ENCODE peak calls at places on chromosomes 16 and 17, in five cellular contexts. One of them, this sample, is unnamed.

GRCh38 chr17:45954914-45955313 is 44.1 kb upstream of the STH start:
- DNase-seq in NCI-H1417: no peak
- DNase-seq in NCI-H774: no peak
- DNase-seq in AG04449: no peak
- DNase-seq in HCEC 1CT: no peak
- DNase-seq in this sample: no peak

GRCh38 chr16:88430524-88431446 is 22.3 kb upstream of the ZFPM1 start:
- DNase-seq in NCI-H774: no peak
- DNase-seq in AG04449: no peak
- DNase-seq in HCEC 1CT: no peak
- DNase-seq in NCI-H1417: no peak
- DNase-seq in this sample: no peak

GRCh38 chr17:57553991-57554825 is 190.9 kb downstream of the CCDC182 start:
- DNase-seq in HCEC 1CT: no peak
- DNase-seq in AG04449: no peak
- DNase-seq in NCI-H774: no peak
- DNase-seq in NCI-H1417: peak
- DNase-seq in this sample: no peak

GRCh38 chr17:17077101-17077500 is 34.8 kb downstream of the MPRIP start:
- DNase-seq in NCI-H774: no peak
- DNase-seq in AG04449: no peak
- DNase-seq in NCI-H1417: no peak
- DNase-seq in HCEC 1CT: no peak
- DNase-seq in this sample: no peak

GRCh38 chr17:17119533-17119932 is 77.3 kb downstream of the MPRIP start:
- DNase-seq in AG04449: no peak
- DNase-seq in HCEC 1CT: peak
- DNase-seq in NCI-H1417: no peak
- DNase-seq in NCI-H774: no peak
- DNase-seq in this sample: no peak

GRCh38 chr17:81081619-81082176 is 46.7 kb downstream of the BAIAP2 start:
- DNase-seq in NCI-H1417: no peak
- DNase-seq in HCEC 1CT: no peak
- DNase-seq in AG04449: no peak
- DNase-seq in NCI-H774: no peak
- DNase-seq in this sample: no peak

GRCh38 chr17:30477758-30478115 is 529 bp downstream of the GOSR1 start:
- DNase-seq in AG04449: no peak
- DNase-seq in NCI-H774: no peak
- DNase-seq in NCI-H1417: no peak
- DNase-seq in HCEC 1CT: no peak
- DNase-seq in this sample: peak

GRCh38 chr17:49969134-49969759 is at the start of gene DLX4:
- DNase-seq in NCI-H774: peak
- DNase-seq in NCI-H1417: peak
- DNase-seq in AG04449: no peak
- DNase-seq in HCEC 1CT: no peak
- DNase-seq in this sample: no peak

GRCh38 chr16:67441289-67441753 is 10.4 kb downstream of the HSD11B2 start:
- DNase-seq in NCI-H774: peak
- DNase-seq in HCEC 1CT: no peak
- DNase-seq in AG04449: no peak
- DNase-seq in NCI-H1417: peak
- DNase-seq in this sample: no peak

GRCh38 chr16:58814348-58814801 is 80.3 kb upstream of the GOT2 start:
- DNase-seq in AG04449: no peak
- DNase-seq in NCI-H1417: peak
- DNase-seq in NCI-H774: peak
- DNase-seq in HCEC 1CT: peak
- DNase-seq in this sample: peak

GRCh38 chr16:28184625-28185024 is 27.1 kb downstream of the XPO6 start:
- DNase-seq in AG04449: no peak
- DNase-seq in NCI-H1417: no peak
- DNase-seq in NCI-H774: no peak
- DNase-seq in HCEC 1CT: no peak
- DNase-seq in this sample: no peak

GRCh38 chr17:42403150-42403549 is 14.9 kb upstream of the STAT3 start:
- DNase-seq in NCI-H774: no peak
- DNase-seq in HCEC 1CT: no peak
- DNase-seq in AG04449: no peak
- DNase-seq in NCI-H1417: no peak
- DNase-seq in this sample: no peak

GRCh38 chr16:16096161-16096857 is 127.0 kb downstream of the ABCC6 start:
- DNase-seq in NCI-H774: peak
- DNase-seq in AG04449: peak
- DNase-seq in NCI-H1417: no peak
- DNase-seq in HCEC 1CT: no peak
- DNase-seq in this sample: no peak

GRCh38 chr16:23045025-23045424 is 104.2 kb downstream of the USP31 start:
- DNase-seq in AG04449: no peak
- DNase-seq in NCI-H1417: no peak
- DNase-seq in NCI-H774: no peak
- DNase-seq in HCEC 1CT: no peak
- DNase-seq in this sample: no peak

GRCh38 chr16:70611224-70611598 is 35.1 kb upstream of the IL34 start:
- DNase-seq in AG04449: no peak
- DNase-seq in HCEC 1CT: no peak
- DNase-seq in NCI-H774: no peak
- DNase-seq in NCI-H1417: no peak
- DNase-seq in this sample: no peak

GRCh38 chr16:30609002-30609927 is 924 bp downstream of the ZNF689 start:
- DNase-seq in HCEC 1CT: peak
- DNase-seq in NCI-H774: peak
- DNase-seq in NCI-H1417: no peak
- DNase-seq in AG04449: no peak
- DNase-seq in this sample: peak

GRCh38 chr17:32626371-32626770 is 139.6 kb downstream of the CDK5R1 start:
- DNase-seq in NCI-H1417: no peak
- DNase-seq in NCI-H774: peak
- DNase-seq in AG04449: no peak
- DNase-seq in HCEC 1CT: no peak
- DNase-seq in this sample: no peak

GRCh38 chr17:52155301-52155700 is 3.2 kb downstream of the CA10 start:
- DNase-seq in HCEC 1CT: no peak
- DNase-seq in NCI-H1417: no peak
- DNase-seq in NCI-H774: no peak
- DNase-seq in AG04449: no peak
- DNase-seq in this sample: no peak

GRCh38 chr17:52227926-52228325 is 69.4 kb upstream of the CA10 start:
- DNase-seq in AG04449: no peak
- DNase-seq in NCI-H774: no peak
- DNase-seq in HCEC 1CT: no peak
- DNase-seq in NCI-H1417: no peak
- DNase-seq in this sample: no peak

GRCh38 chr16:57736419-57737281 is 1.1 kb downstream of the KATNB1 start:
- DNase-seq in AG04449: peak
- DNase-seq in NCI-H774: no peak
- DNase-seq in NCI-H1417: no peak
- DNase-seq in HCEC 1CT: peak
- DNase-seq in this sample: peak

GRCh38 chr17:82836823-82837357 is 2.9 kb downstream of the ZNF750 start:
- DNase-seq in HCEC 1CT: no peak
- DNase-seq in NCI-H1417: peak
- DNase-seq in NCI-H774: no peak
- DNase-seq in AG04449: no peak
- DNase-seq in this sample: no peak

GRCh38 chr16:4537376-4538066 is 1.1 kb downstream of the CDIP1 start:
- DNase-seq in HCEC 1CT: no peak
- DNase-seq in AG04449: no peak
- DNase-seq in NCI-H774: no peak
- DNase-seq in NCI-H1417: no peak
- DNase-seq in this sample: no peak

GRCh38 chr16:67405336-67405735 is 10.9 kb downstream of the ZDHHC1 start:
- DNase-seq in NCI-H774: no peak
- DNase-seq in NCI-H1417: no peak
- DNase-seq in AG04449: no peak
- DNase-seq in HCEC 1CT: no peak
- DNase-seq in this sample: no peak

GRCh38 chr17:48483471-48484131 is 47.2 kb downstream of the HOXB1 start:
- DNase-seq in AG04449: peak
- DNase-seq in NCI-H1417: peak
- DNase-seq in NCI-H774: no peak
- DNase-seq in HCEC 1CT: peak
- DNase-seq in this sample: peak

GRCh38 chr17:3780986-3781385 is 20.0 kb downstream of the ITGAE start:
- DNase-seq in NCI-H774: no peak
- DNase-seq in HCEC 1CT: no peak
- DNase-seq in AG04449: no peak
- DNase-seq in NCI-H1417: no peak
- DNase-seq in this sample: no peak

GRCh38 chr16:67115649-67116048 is 5.9 kb downstream of the PHAF1 start:
- DNase-seq in NCI-H1417: no peak
- DNase-seq in AG04449: peak
- DNase-seq in HCEC 1CT: peak
- DNase-seq in NCI-H774: no peak
- DNase-seq in this sample: peak

GRCh38 chr16:67782567-67783352 is 23.6 kb downstream of the RANBP10 start:
- DNase-seq in NCI-H774: no peak
- DNase-seq in AG04449: no peak
- DNase-seq in NCI-H1417: peak
- DNase-seq in HCEC 1CT: no peak
- DNase-seq in this sample: no peak

GRCh38 chr16:58717994-58718393 is 16.1 kb downstream of the GOT2 start:
- DNase-seq in NCI-H1417: no peak
- DNase-seq in HCEC 1CT: no peak
- DNase-seq in AG04449: no peak
- DNase-seq in NCI-H774: no peak
- DNase-seq in this sample: no peak

GRCh38 chr16:57985204-57986121 is 14.5 kb upstream of the CNGB1 start:
- DNase-seq in NCI-H774: no peak
- DNase-seq in AG04449: no peak
- DNase-seq in NCI-H1417: no peak
- DNase-seq in HCEC 1CT: no peak
- DNase-seq in this sample: no peak

GRCh38 chr17:12756786-12757185 is 32.5 kb upstream of the ARHGAP44 start:
- DNase-seq in AG04449: no peak
- DNase-seq in NCI-H774: no peak
- DNase-seq in HCEC 1CT: peak
- DNase-seq in NCI-H1417: no peak
- DNase-seq in this sample: no peak

GRCh38 chr16:2902337-2903130 is 9.2 kb upstream of the FLYWCH1 start:
- DNase-seq in NCI-H774: no peak
- DNase-seq in HCEC 1CT: no peak
- DNase-seq in NCI-H1417: no peak
- DNase-seq in AG04449: no peak
- DNase-seq in this sample: no peak

GRCh38 chr17:2697611-2698162 is 13.9 kb downstream of the CLUH start:
- DNase-seq in AG04449: no peak
- DNase-seq in HCEC 1CT: no peak
- DNase-seq in NCI-H774: no peak
- DNase-seq in NCI-H1417: peak
- DNase-seq in this sample: no peak

GRCh38 chr17:42118545-42118944 is 2.6 kb downstream of the KAT2A start:
- DNase-seq in HCEC 1CT: no peak
- DNase-seq in NCI-H1417: peak
- DNase-seq in NCI-H774: no peak
- DNase-seq in AG04449: no peak
- DNase-seq in this sample: peak

GRCh38 chr17:78781339-78782304 is at the start of gene CYTH1:
- DNase-seq in NCI-H1417: peak
- DNase-seq in AG04449: no peak
- DNase-seq in HCEC 1CT: peak
- DNase-seq in NCI-H774: peak
- DNase-seq in this sample: peak